ENCODE peak calls at places on chromosomes 2 and 18, in six cellular contexts. One of them, this sample, is unnamed. For H3K4me1, the result is how much of the 10 kb centered on the place peaks cover.

GRCh38 chr18:10139783-10140410 is 226.1 kb downstream of the VAPA start:
- DNase-seq in tibial nerve: no peak
- DNase-seq in astrocyte: peak
- DNase-seq in right lobe of liver: no peak
- DNase-seq in fibroblast of lung: peak
- DNase-seq in lower lobe of right lung: no peak
- DNase-seq in this sample: peak

GRCh38 chr18:74331404-74331803 is 15.8 kb downstream of the C18orf63 start:
- DNase-seq in fibroblast of lung: peak
- DNase-seq in right lobe of liver: no peak
- DNase-seq in lower lobe of right lung: no peak
- DNase-seq in astrocyte: peak
- DNase-seq in tibial nerve: peak
- DNase-seq in this sample: no peak

GRCh38 chr2:8544786-8545631 is 136.8 kb upstream of the ID2 start:
- DNase-seq in right lobe of liver: peak
- DNase-seq in tibial nerve: no peak
- DNase-seq in astrocyte: peak
- DNase-seq in fibroblast of lung: peak
- DNase-seq in lower lobe of right lung: peak
- DNase-seq in this sample: peak

GRCh38 chr18:26103579-26103978 is 13.2 kb upstream of the SS18 start:
- DNase-seq in lower lobe of right lung: no peak
- DNase-seq in right lobe of liver: no peak
- DNase-seq in tibial nerve: no peak
- DNase-seq in astrocyte: no peak
- DNase-seq in fibroblast of lung: no peak
- DNase-seq in this sample: no peak

GRCh38 chr2:157627594-157628281 is 926 bp downstream of the ACVR1C start:
- DNase-seq in tibial nerve: no peak
- DNase-seq in fibroblast of lung: peak
- DNase-seq in right lobe of liver: no peak
- DNase-seq in lower lobe of right lung: peak
- DNase-seq in astrocyte: peak
- DNase-seq in this sample: no peak

GRCh38 chr18:48814490-48815181 is 136.1 kb downstream of the SMAD7 start:
- DNase-seq in tibial nerve: no peak
- DNase-seq in fibroblast of lung: no peak
- DNase-seq in lower lobe of right lung: peak
- DNase-seq in astrocyte: no peak
- DNase-seq in right lobe of liver: no peak
- DNase-seq in this sample: peak

GRCh38 chr2:52765735-52766134 is 1001.9 kb upstream of the CHAC2 start:
- DNase-seq in lower lobe of right lung: no peak
- DNase-seq in astrocyte: no peak
- DNase-seq in tibial nerve: no peak
- DNase-seq in right lobe of liver: peak
- DNase-seq in fibroblast of lung: no peak
- DNase-seq in this sample: no peak

GRCh38 chr2:214830794-214831346 is 21.4 kb upstream of the BARD1 start:
- DNase-seq in astrocyte: no peak
- DNase-seq in fibroblast of lung: peak
- DNase-seq in lower lobe of right lung: no peak
- DNase-seq in right lobe of liver: no peak
- DNase-seq in tibial nerve: no peak
- DNase-seq in this sample: no peak

GRCh38 chr18:44637210-44638051 is 43.3 kb upstream of the SETBP1 start:
- DNase-seq in tibial nerve: no peak
- DNase-seq in fibroblast of lung: peak
- DNase-seq in right lobe of liver: no peak
- DNase-seq in astrocyte: peak
- DNase-seq in lower lobe of right lung: no peak
- DNase-seq in this sample: no peak

GRCh38 chr18:45836242-45837215 is 11.1 kb downstream of the SIGLEC15 start:
- DNase-seq in astrocyte: no peak
- DNase-seq in right lobe of liver: no peak
- DNase-seq in lower lobe of right lung: no peak
- DNase-seq in tibial nerve: no peak
- DNase-seq in fibroblast of lung: no peak
- DNase-seq in this sample: peak

GRCh38 chr2:99545066-99545465 is 55.2 kb upstream of the REV1 start:
- DNase-seq in fibroblast of lung: peak
- DNase-seq in right lobe of liver: no peak
- DNase-seq in lower lobe of right lung: no peak
- DNase-seq in tibial nerve: no peak
- DNase-seq in astrocyte: peak
- DNase-seq in this sample: no peak

GRCh38 chr2:229910147-229910831 is 11.5 kb downstream of the TRIP12 start:
- DNase-seq in fibroblast of lung: no peak
- DNase-seq in right lobe of liver: no peak
- DNase-seq in tibial nerve: no peak
- DNase-seq in astrocyte: no peak
- DNase-seq in lower lobe of right lung: no peak
- DNase-seq in this sample: no peak

GRCh38 chr18:26429535-26429934 is 118.8 kb downstream of the KCTD1 start:
- DNase-seq in fibroblast of lung: peak
- DNase-seq in right lobe of liver: no peak
- DNase-seq in lower lobe of right lung: no peak
- DNase-seq in tibial nerve: peak
- DNase-seq in astrocyte: peak
- DNase-seq in this sample: no peak

GRCh38 chr2:75340560-75340959 is 141.2 kb upstream of the TACR1 start:
- DNase-seq in lower lobe of right lung: no peak
- DNase-seq in fibroblast of lung: peak
- DNase-seq in tibial nerve: no peak
- DNase-seq in right lobe of liver: no peak
- DNase-seq in astrocyte: peak
- DNase-seq in this sample: no peak

GRCh38 chr2:88190808-88191721 is 20.9 kb downstream of the THNSL2 start:
- DNase-seq in lower lobe of right lung: no peak
- DNase-seq in tibial nerve: peak
- DNase-seq in right lobe of liver: no peak
- DNase-seq in astrocyte: peak
- DNase-seq in fibroblast of lung: peak
- DNase-seq in this sample: no peak

GRCh38 chr2:241931976-241932894 is 62.7 kb downstream of the RTP5 start:
- DNase-seq in astrocyte: no peak
- DNase-seq in fibroblast of lung: no peak
- DNase-seq in right lobe of liver: no peak
- DNase-seq in tibial nerve: no peak
- DNase-seq in lower lobe of right lung: no peak
- DNase-seq in this sample: no peak

GRCh38 chr2:128564551-128564950 is 245.9 kb upstream of the HS6ST1 start:
- DNase-seq in lower lobe of right lung: no peak
- DNase-seq in right lobe of liver: no peak
- DNase-seq in fibroblast of lung: no peak
- DNase-seq in astrocyte: no peak
- DNase-seq in tibial nerve: no peak
- DNase-seq in this sample: no peak

GRCh38 chr18:51861041-51861440 is 479.0 kb upstream of the DCC start:
- DNase-seq in lower lobe of right lung: no peak
- DNase-seq in tibial nerve: no peak
- DNase-seq in astrocyte: no peak
- DNase-seq in right lobe of liver: no peak
- DNase-seq in fibroblast of lung: no peak
- DNase-seq in this sample: no peak

GRCh38 chr18:40179647-40180175 is 1775.3 kb upstream of the PIK3C3 start:
- DNase-seq in fibroblast of lung: peak
- DNase-seq in right lobe of liver: no peak
- DNase-seq in tibial nerve: no peak
- DNase-seq in lower lobe of right lung: no peak
- DNase-seq in astrocyte: peak
- DNase-seq in this sample: no peak

GRCh38 chr2:131535526-131535925 is 7.8 kb downstream of the CCDC74A start:
- DNase-seq in astrocyte: no peak
- DNase-seq in fibroblast of lung: no peak
- DNase-seq in tibial nerve: no peak
- DNase-seq in lower lobe of right lung: no peak
- DNase-seq in right lobe of liver: no peak
- DNase-seq in this sample: no peak

GRCh38 chr18:9094307-9095226 is 7.9 kb upstream of the NDUFV2 start:
- DNase-seq in tibial nerve: no peak
- DNase-seq in fibroblast of lung: peak
- DNase-seq in lower lobe of right lung: no peak
- DNase-seq in astrocyte: peak
- DNase-seq in right lobe of liver: no peak
- DNase-seq in this sample: no peak

GRCh38 chr2:205675861-205676516 is 6.3 kb upstream of the NRP2 start:
- DNase-seq in tibial nerve: peak
- DNase-seq in right lobe of liver: no peak
- DNase-seq in fibroblast of lung: peak
- DNase-seq in lower lobe of right lung: no peak
- DNase-seq in astrocyte: no peak
- DNase-seq in this sample: no peak

GRCh38 chr2:118909191-118909590 is 32.8 kb upstream of the MARCO start:
- DNase-seq in astrocyte: no peak
- DNase-seq in tibial nerve: no peak
- DNase-seq in lower lobe of right lung: no peak
- DNase-seq in fibroblast of lung: no peak
- DNase-seq in right lobe of liver: no peak
- DNase-seq in this sample: no peak

GRCh38 chr18:12333650-12334279 is 25.7 kb downstream of the TUBB6 start:
- DNase-seq in right lobe of liver: no peak
- DNase-seq in tibial nerve: no peak
- DNase-seq in fibroblast of lung: no peak
- DNase-seq in lower lobe of right lung: no peak
- DNase-seq in astrocyte: no peak
- DNase-seq in this sample: no peak

GRCh38 chr2:237097326-237097910 is 11.7 kb downstream of the COPS8 start:
- DNase-seq in lower lobe of right lung: no peak
- DNase-seq in astrocyte: no peak
- DNase-seq in tibial nerve: no peak
- DNase-seq in right lobe of liver: no peak
- DNase-seq in fibroblast of lung: no peak
- DNase-seq in this sample: no peak
- H3K4me1 ChIP-seq in lower lobe of right lung: under half
- H3K4me1 ChIP-seq in astrocyte: under half
- H3K4me1 ChIP-seq in tibial nerve: under half
- H3K4me1 ChIP-seq in right lobe of liver: under half
- H3K4me1 ChIP-seq in fibroblast of lung: under half
- H3K4me1 ChIP-seq in this sample: under half

DNA sequence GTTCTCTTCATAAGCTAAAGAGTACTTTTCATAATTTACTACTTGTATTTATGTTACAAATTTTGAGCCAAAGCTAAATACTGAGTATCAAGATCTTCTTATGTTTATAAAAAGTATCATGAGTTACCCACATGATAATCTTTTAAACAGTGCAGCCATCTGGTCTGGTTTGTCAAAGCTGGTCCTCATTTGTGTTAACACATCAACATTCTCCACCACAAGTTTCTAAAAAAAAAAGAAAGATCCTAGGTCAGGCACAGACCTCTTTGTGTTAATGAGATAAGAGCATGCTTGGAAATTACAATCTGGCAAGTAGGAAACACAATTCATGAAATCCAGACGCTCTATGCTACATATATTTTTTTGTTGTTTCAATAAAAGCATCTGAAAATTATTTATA is 75.5 kb upstream of the FRZB start:
- DNase-seq in lower lobe of right lung: no peak
- DNase-seq in right lobe of liver: no peak
- DNase-seq in astrocyte: no peak
- DNase-seq in tibial nerve: no peak
- DNase-seq in fibroblast of lung: no peak
- DNase-seq in this sample: no peak
- H3K27ac ChIP-seq in lower lobe of right lung: no peak
- H3K27ac ChIP-seq in right lobe of liver: no peak
- H3K27ac ChIP-seq in astrocyte: no peak
- H3K27ac ChIP-seq in tibial nerve: no peak
- H3K27ac ChIP-seq in fibroblast of lung: no peak
- H3K27ac ChIP-seq in this sample: no peak

GRCh38 chr2:224580248-224580647 is 4.9 kb downstream of the CUL3 start:
- DNase-seq in tibial nerve: no peak
- DNase-seq in right lobe of liver: no peak
- DNase-seq in fibroblast of lung: no peak
- DNase-seq in astrocyte: no peak
- DNase-seq in lower lobe of right lung: no peak
- DNase-seq in this sample: no peak
- H3K4me1 ChIP-seq in tibial nerve: half or more
- H3K4me1 ChIP-seq in right lobe of liver: under half
- H3K4me1 ChIP-seq in fibroblast of lung: under half
- H3K4me1 ChIP-seq in astrocyte: under half
- H3K4me1 ChIP-seq in lower lobe of right lung: half or more
- H3K4me1 ChIP-seq in this sample: half or more

GRCh38 chr2:237612527-237613357 is 14.6 kb upstream of the LRRFIP1 start:
- DNase-seq in right lobe of liver: no peak
- DNase-seq in lower lobe of right lung: no peak
- DNase-seq in tibial nerve: no peak
- DNase-seq in fibroblast of lung: no peak
- DNase-seq in astrocyte: no peak
- DNase-seq in this sample: no peak
- H3K27ac ChIP-seq in right lobe of liver: no peak
- H3K27ac ChIP-seq in lower lobe of right lung: no peak
- H3K27ac ChIP-seq in tibial nerve: no peak
- H3K27ac ChIP-seq in fibroblast of lung: no peak
- H3K27ac ChIP-seq in astrocyte: no peak
- H3K27ac ChIP-seq in this sample: no peak

DNA sequence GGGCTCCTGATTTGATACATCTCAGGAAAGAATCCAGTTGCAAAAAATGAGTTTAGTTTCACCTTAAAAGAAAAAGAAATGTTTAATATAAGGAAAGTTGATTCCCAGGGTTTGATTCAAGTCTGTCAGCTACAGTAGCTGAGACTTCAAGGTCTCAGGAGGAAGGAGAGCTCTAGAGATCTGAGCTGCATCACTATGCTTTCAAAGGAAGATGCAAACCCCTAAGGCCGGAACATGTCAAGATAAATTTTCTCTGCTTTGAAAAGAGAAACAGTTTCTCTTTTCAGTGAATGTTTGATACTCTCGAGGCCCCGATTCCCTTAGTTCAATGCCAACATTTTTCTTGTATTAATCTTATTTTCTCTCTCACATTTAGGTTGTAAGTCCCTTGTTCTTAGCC is 128.6 kb downstream of the RGPD3 start:
- DNase-seq in tibial nerve: no peak
- DNase-seq in fibroblast of lung: no peak
- DNase-seq in astrocyte: no peak
- DNase-seq in lower lobe of right lung: no peak
- DNase-seq in right lobe of liver: no peak
- DNase-seq in this sample: no peak
- H3K4me1 ChIP-seq in tibial nerve: under half
- H3K4me1 ChIP-seq in fibroblast of lung: under half
- H3K4me1 ChIP-seq in astrocyte: under half
- H3K4me1 ChIP-seq in lower lobe of right lung: under half
- H3K4me1 ChIP-seq in right lobe of liver: under half
- H3K4me1 ChIP-seq in this sample: under half